ENCODE peak calls at places on chromosomes 16 and 17, in ten cellular contexts. I is left lung; S is CD8-positive, alpha-beta T cell; V is heart left ventricle; C is tibial artery; Q is upper lobe of right lung; H is endodermal cell; O is IMR-90; J is neural progenitor cell; L is aorta. P is an unnamed sample. For H3K36me3, the result is how much of the 10 kb centered on the place peaks cover.

GRCh38 chr17:63930951-63931575 is 1.1 kb downstream of the CD79B start:
- DNase-seq in I (peak), S (peak), V (peak), C (peak), Q (peak), H (peak), O (no peak), J (peak), L (no peak), P (peak)

GRCh38 chr17:31413871-31414589 is 22.6 kb downstream of the RAB11FIP4 start:
- DNase-seq in I (no peak), S (no peak), V (no peak), C (no peak), Q (no peak), H (no peak), O (peak), J (peak), L (peak), P (no peak)

GRCh38 chr17:75897076-75898019 is 597 bp upstream of the TRIM65 start:
- DNase-seq in I (no peak), S (no peak), V (no peak), C (peak), Q (peak), H (peak), O (no peak), J (peak), L (no peak), P (no peak)

GRCh38 chr17:55283256-55283965 is 18.7 kb downstream of the HLF start:
- DNase-seq in I (no peak), S (no peak), V (no peak), C (no peak), Q (no peak), H (no peak), O (no peak), J (no peak), L (no peak), P (no peak)

GRCh38 chr16:66408181-66409048 is 18.7 kb upstream of the BEAN1 start:
- DNase-seq in I (no peak), S (peak), V (no peak), C (no peak), Q (no peak), H (no peak), O (peak), J (no peak), L (no peak), P (peak)

GRCh38 chr16:81275795-81276194 is 37.3 kb downstream of the BCO1 start:
- DNase-seq in I (no peak), S (no peak), V (no peak), C (no peak), Q (peak), H (no peak), O (no peak), J (no peak), L (no peak), P (no peak)

GRCh38 chr17:17108681-17109049 is 66.4 kb downstream of the MPRIP start:
- DNase-seq in I (peak), S (no peak), V (no peak), C (peak), Q (peak), H (peak), O (no peak), J (no peak), L (no peak), P (no peak)

GRCh38 chr17:55897301-55897700 is 146.4 kb downstream of the PCTP start:
- DNase-seq in I (no peak), S (no peak), V (no peak), C (peak), Q (no peak), H (no peak), O (no peak), J (no peak), L (no peak), P (no peak)

GRCh38 chr17:14950216-14950615 is 314.9 kb downstream of the PMP22 start:
- DNase-seq in I (no peak), S (no peak), V (no peak), C (no peak), Q (no peak), H (no peak), O (peak), J (no peak), L (no peak), P (no peak)

GRCh38 chr17:42673885-42674754 is 2.7 kb downstream of the PLEKHH3 start:
- DNase-seq in I (no peak), S (peak), V (peak), C (peak), Q (peak), H (peak), O (peak), J (peak), L (peak), P (peak)

DNA sequence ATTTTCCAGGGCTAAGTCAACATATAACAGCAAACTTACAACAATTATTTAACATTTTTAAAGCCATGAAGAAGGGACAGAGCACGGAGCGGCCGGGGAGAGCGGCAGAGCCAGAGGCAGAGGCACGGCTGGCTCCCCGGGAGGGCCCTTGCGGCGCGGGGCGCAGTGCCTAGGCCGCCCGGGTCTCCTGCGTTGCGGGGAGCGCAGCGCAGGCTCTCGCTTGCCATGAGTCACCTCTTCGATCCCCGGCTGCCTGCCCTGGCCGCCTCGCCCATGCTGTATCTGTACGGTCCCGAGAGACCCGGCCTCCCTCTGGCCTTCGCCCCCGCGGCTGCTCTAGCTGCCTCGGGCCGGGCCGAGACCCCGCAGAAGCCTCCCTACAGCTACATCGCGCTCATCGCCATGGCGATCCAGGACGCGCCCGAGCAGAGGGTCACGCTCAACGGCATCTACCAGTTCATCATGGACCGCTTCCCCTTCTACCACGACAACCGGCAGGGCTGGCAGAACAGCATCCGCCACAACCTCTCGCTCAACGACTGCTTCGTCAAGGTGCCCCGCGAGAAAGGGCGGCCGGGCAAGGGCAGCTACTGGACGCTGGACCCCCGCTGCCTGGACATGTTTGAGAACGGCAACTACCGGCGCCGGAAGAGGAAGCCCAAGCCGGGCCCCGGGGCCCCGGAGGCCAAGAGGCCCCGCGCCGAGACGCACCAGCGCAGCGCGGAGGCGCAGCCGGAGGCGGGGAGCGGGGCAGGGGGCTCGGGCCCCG is at the start of gene FOXL1:
- DNase-seq in I (no peak), S (no peak), V (peak), C (no peak), Q (no peak), H (peak), O (peak), J (peak), L (peak), P (no peak)
- H3K4me3 ChIP-seq in I (no peak), S (no peak), V (peak), C (peak), Q (peak), H (peak), O (peak), J (peak), L (peak), P (no peak)

GRCh38 chr16:3592559-3592958 is 15.4 kb upstream of the NLRC3 start:
- DNase-seq in I (no peak), S (no peak), V (no peak), C (no peak), Q (peak), H (no peak), O (no peak), J (no peak), L (no peak), P (no peak)

GRCh38 chr16:3595521-3596021 is 15.8 kb downstream of the SLX4 start:
- DNase-seq in I (no peak), S (no peak), V (no peak), C (no peak), Q (peak), H (no peak), O (no peak), J (no peak), L (peak), P (no peak)

GRCh38 chr16:3595110-3595486 is 16.3 kb downstream of the SLX4 start:
- DNase-seq in I (no peak), S (no peak), V (no peak), C (no peak), Q (no peak), H (no peak), O (no peak), J (no peak), L (no peak), P (no peak)

GRCh38 chr16:3596101-3596861 is 15.1 kb downstream of the SLX4 start:
- DNase-seq in I (no peak), S (no peak), V (no peak), C (no peak), Q (peak), H (no peak), O (no peak), J (no peak), L (peak), P (no peak)

GRCh38 chr16:3594316-3595109 is 16.9 kb downstream of the SLX4 start:
- DNase-seq in I (no peak), S (no peak), V (no peak), C (no peak), Q (peak), H (no peak), O (no peak), J (no peak), L (peak), P (no peak)
- H3K36me3 ChIP-seq in I (under half), S (under half), V (under half), C (under half), Q (under half), H (under half), O (under half), J (under half), L (under half), P (under half)

DNA sequence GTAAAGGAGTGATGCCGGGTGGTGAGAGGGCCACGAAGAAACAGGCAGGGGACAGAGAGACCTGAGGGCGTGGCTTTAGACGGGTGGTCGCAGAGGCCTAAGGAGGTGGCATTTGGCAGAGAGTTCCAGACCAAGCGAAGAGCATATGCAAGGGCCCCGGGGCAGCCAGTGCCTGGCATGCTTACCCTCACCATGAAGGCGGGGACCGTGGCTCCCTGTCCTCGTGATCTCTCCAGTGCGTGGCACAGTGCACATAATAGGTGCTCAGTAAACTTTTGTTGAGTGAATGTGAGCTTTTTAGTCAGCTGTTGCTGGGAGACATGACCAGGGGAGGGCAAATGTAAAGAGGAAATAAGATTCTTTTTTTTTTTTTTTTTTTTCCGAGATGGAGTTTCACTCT is 245.6 kb upstream of the GSE1 start:
- DNase-seq in I (no peak), S (no peak), V (no peak), C (no peak), Q (no peak), H (no peak), O (no peak), J (no peak), L (no peak), P (no peak)
- H3K27ac ChIP-seq in I (no peak), S (no peak), V (no peak), C (no peak), Q (no peak), H (no peak), O (no peak), J (no peak), L (no peak), P (no peak)

DNA sequence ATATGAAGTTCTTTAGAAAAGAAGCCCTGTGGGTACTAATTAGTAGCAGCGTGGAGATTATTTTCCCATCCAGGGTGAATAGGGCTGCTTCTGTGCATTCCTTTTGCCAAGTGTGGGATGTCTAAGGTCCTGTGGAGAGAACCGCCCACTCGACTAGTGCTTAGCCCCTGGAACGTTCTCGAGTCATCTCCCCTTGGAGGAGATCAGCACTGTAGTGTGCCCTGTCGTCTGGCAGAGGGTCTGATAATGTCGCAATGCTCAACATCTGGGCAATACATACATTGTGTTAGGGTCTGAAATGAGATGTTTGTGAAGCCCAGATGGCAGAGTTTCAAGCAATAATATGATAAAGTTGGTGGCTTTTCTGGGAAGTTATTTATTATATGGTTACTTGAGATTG is 64.8 kb downstream of the SPECC1 start:
- DNase-seq in I (no peak), S (no peak), V (no peak), C (no peak), Q (no peak), H (no peak), O (no peak), J (no peak), L (no peak), P (no peak)
- H3K4me3 ChIP-seq in I (no peak), S (no peak), V (peak), C (peak), Q (peak), H (no peak), O (no peak), J (no peak), L (peak), P (no peak)

DNA sequence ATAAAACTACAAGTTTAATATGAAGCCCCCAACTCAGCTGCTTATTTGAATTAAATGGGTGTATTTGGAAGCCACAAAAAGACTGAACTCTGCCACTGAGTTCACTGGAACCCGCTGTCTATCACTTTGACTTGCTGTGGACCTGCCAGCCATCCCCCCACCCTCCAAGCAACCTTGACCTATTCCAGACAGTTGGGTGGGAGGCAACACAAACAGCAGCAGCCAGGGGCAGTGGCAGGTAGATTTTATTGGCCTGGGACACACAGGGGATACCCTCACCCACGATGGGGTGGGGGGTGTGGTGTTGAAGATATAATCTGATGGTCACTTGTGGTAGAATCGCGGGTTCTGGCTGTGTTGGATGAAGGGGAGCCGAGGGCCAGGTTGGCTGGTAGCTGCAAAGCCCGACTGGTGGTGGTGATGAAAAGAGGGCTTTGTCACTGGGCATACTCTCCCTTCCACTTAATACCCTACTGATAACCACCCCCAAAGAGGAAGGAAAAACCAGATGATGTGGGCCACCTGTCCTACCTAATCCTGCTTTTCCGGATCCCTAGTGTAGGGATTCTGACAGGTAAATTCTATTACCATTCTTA is 2.6 kb downstream of the GPS2 start:
- DNase-seq in I (no peak), S (no peak), V (no peak), C (no peak), Q (no peak), H (no peak), O (no peak), J (no peak), L (no peak), P (no peak)
- H3K36me3 ChIP-seq in I (under half), S (under half), V (under half), C (half or more), Q (half or more), H (half or more), O (under half), J (under half), L (under half), P (half or more)

GRCh38 chr16:8855051-8855786 is 13.6 kb downstream of the CARHSP1 start:
- DNase-seq in I (peak), S (no peak), V (no peak), C (peak), Q (peak), H (no peak), O (no peak), J (no peak), L (no peak), P (no peak)
- H3K27ac ChIP-seq in I (peak), S (no peak), V (peak), C (no peak), Q (peak), H (no peak), O (no peak), J (no peak), L (no peak), P (no peak)

DNA sequence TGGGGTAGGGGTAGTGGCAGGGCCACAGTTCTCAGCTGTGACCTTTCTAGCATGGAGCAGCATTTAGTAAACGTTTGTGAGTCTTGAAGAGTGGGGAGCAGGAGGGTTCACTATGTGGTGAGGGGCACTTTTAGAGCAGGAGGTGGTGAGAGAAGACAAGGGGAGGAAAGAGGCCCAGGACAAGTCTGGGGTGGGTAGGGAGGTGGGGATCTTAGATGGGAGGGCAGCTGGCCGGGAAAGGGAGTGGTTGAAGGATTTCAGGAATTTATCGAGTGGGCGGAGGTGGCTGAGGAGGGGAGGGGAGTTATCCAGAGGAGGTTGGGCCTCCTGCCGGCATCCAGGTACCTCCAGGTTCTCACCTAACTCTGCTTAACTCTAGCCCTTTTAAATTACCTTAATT is 1.9 kb downstream of the CLEC16A start:
- DNase-seq in I (peak), S (no peak), V (no peak), C (no peak), Q (peak), H (peak), O (no peak), J (peak), L (no peak), P (no peak)
- H3K4me3 ChIP-seq in I (no peak), S (no peak), V (no peak), C (no peak), Q (peak), H (peak), O (no peak), J (no peak), L (no peak), P (no peak)

P was measured in CD4-positive, alpha-beta memory T cell.